ENCODE peak calls at places on chromosomes 11 and 22, in seven cellular contexts. One of them, this sample, is unnamed.
A peak's percentile ranks its signal among the peaks of the same experiment; 100 is the strongest.

GRCh38 chr22:18091916-18092526 is 14.2 kb downstream of the PEX26 start:
- DNase-seq in GM23248: peak; percentile 92
- DNase-seq in H9: no peak
- DNase-seq in right lobe of liver: peak; percentile 85
- DNase-seq in caudate nucleus: no peak
- DNase-seq in spleen: no peak
- DNase-seq in RWPE1: no peak
- DNase-seq in this sample: peak; percentile 57

GRCh38 chr11:112555491-112556364 is 295.1 kb upstream of the PLET1 start:
- DNase-seq in H9: peak; percentile 79
- DNase-seq in caudate nucleus: no peak
- DNase-seq in right lobe of liver: peak; percentile 60
- DNase-seq in GM23248: peak; percentile 34
- DNase-seq in RWPE1: no peak
- DNase-seq in spleen: peak; percentile 82
- DNase-seq in this sample: peak; percentile 89

GRCh38 chr22:35072939-35073338 is 7.0 kb downstream of the ISX start:
- DNase-seq in H9: no peak
- DNase-seq in spleen: no peak
- DNase-seq in caudate nucleus: no peak
- DNase-seq in right lobe of liver: no peak
- DNase-seq in GM23248: peak; percentile 30
- DNase-seq in RWPE1: peak; percentile 13
- DNase-seq in this sample: peak; percentile 40

GRCh38 chr11:8339592-8340022 is 75.9 kb upstream of the LMO1 start:
- DNase-seq in caudate nucleus: no peak
- DNase-seq in RWPE1: no peak
- DNase-seq in H9: peak; percentile 92
- DNase-seq in GM23248: no peak
- DNase-seq in right lobe of liver: no peak
- DNase-seq in spleen: no peak
- DNase-seq in this sample: no peak

GRCh38 chr22:48635825-48636224 is 1191.8 kb downstream of the BRD1 start:
- DNase-seq in H9: no peak
- DNase-seq in RWPE1: no peak
- DNase-seq in caudate nucleus: no peak
- DNase-seq in right lobe of liver: peak; percentile 69
- DNase-seq in GM23248: no peak
- DNase-seq in spleen: no peak
- DNase-seq in this sample: no peak

GRCh38 chr22:29079218-29079901 is 6.5 kb downstream of the KREMEN1 start:
- DNase-seq in GM23248: peak; percentile 27
- DNase-seq in caudate nucleus: no peak
- DNase-seq in right lobe of liver: no peak
- DNase-seq in RWPE1: no peak
- DNase-seq in spleen: no peak
- DNase-seq in H9: no peak
- DNase-seq in this sample: peak; percentile 95

GRCh38 chr11:87445002-87445401 is 407.3 kb downstream of the TMEM135 start:
- DNase-seq in spleen: no peak
- DNase-seq in caudate nucleus: no peak
- DNase-seq in right lobe of liver: no peak
- DNase-seq in RWPE1: no peak
- DNase-seq in GM23248: peak; percentile 81
- DNase-seq in H9: no peak
- DNase-seq in this sample: no peak

GRCh38 chr22:42356547-42356946 is 75.7 kb downstream of the NFAM1 start:
- DNase-seq in spleen: no peak
- DNase-seq in RWPE1: no peak
- DNase-seq in GM23248: no peak
- DNase-seq in caudate nucleus: no peak
- DNase-seq in H9: no peak
- DNase-seq in right lobe of liver: no peak
- DNase-seq in this sample: no peak

GRCh38 chr11:99325807-99326206 is 305.1 kb downstream of the CNTN5 start:
- DNase-seq in caudate nucleus: no peak
- DNase-seq in right lobe of liver: no peak
- DNase-seq in H9: no peak
- DNase-seq in GM23248: peak; percentile 91
- DNase-seq in spleen: no peak
- DNase-seq in RWPE1: peak; percentile 73
- DNase-seq in this sample: peak; percentile 93

GRCh38 chr11:20467458-20468185 is 80.1 kb downstream of the PRMT3 start:
- DNase-seq in RWPE1: no peak
- DNase-seq in GM23248: no peak
- DNase-seq in caudate nucleus: no peak
- DNase-seq in spleen: no peak
- DNase-seq in H9: no peak
- DNase-seq in right lobe of liver: no peak
- DNase-seq in this sample: no peak

GRCh38 chr22:50471197-50471847 is 3.5 kb downstream of the SBF1 start:
- DNase-seq in caudate nucleus: peak; percentile 80
- DNase-seq in right lobe of liver: no peak
- DNase-seq in GM23248: no peak
- DNase-seq in H9: no peak
- DNase-seq in spleen: no peak
- DNase-seq in RWPE1: no peak
- DNase-seq in this sample: no peak

GRCh38 chr22:46660604-46661201 is 40.5 kb downstream of the GRAMD4 start:
- DNase-seq in spleen: no peak
- DNase-seq in caudate nucleus: peak; percentile 73
- DNase-seq in right lobe of liver: no peak
- DNase-seq in GM23248: no peak
- DNase-seq in H9: no peak
- DNase-seq in RWPE1: no peak
- DNase-seq in this sample: no peak

GRCh38 chr11:2471048-2471803 is 26.4 kb downstream of the KCNQ1 start:
- DNase-seq in RWPE1: no peak
- DNase-seq in spleen: no peak
- DNase-seq in GM23248: no peak
- DNase-seq in H9: no peak
- DNase-seq in right lobe of liver: no peak
- DNase-seq in caudate nucleus: no peak
- DNase-seq in this sample: no peak

GRCh38 chr22:31662668-31663037 is 638 bp upstream of the PISD start:
- DNase-seq in spleen: no peak
- DNase-seq in RWPE1: no peak
- DNase-seq in GM23248: no peak
- DNase-seq in right lobe of liver: no peak
- DNase-seq in caudate nucleus: no peak
- DNase-seq in H9: no peak
- DNase-seq in this sample: no peak
- H3K27ac ChIP-seq in spleen: peak overlapping the region; percentile 58
- H3K27ac ChIP-seq in RWPE1: peak overlapping the region; percentile 89
- H3K27ac ChIP-seq in GM23248: peak overlapping the region; percentile 97
- H3K27ac ChIP-seq in right lobe of liver: peak overlapping the region; percentile 88
- H3K27ac ChIP-seq in caudate nucleus: peak overlapping the region; percentile 17
- H3K27ac ChIP-seq in H9: no peak overlapping the region
- H3K27ac ChIP-seq in this sample: peak overlapping the region; percentile 75

DNA sequence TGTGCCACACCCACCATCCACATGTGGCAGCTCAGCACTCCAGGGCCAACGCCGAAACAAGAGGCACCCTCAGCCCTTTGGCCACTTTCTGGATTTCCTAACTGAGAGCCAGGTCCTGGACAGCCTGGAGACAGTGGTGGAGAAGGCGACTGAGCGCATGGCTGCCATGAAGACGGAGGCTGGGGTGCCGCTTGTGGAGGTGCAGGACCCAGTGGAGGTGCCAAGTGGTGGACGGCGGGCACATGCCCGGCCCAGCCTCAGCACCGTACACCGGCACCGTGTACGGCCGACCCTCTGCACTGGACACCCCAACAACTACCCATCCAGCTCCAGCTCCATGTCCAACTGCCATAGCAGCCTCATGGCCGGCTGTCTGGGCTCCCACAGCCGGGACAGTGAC is 1.5 kb downstream of the CCDC116 start:
- DNase-seq in spleen: no peak
- DNase-seq in caudate nucleus: no peak
- DNase-seq in GM23248: no peak
- DNase-seq in right lobe of liver: no peak
- DNase-seq in RWPE1: no peak
- DNase-seq in H9: no peak
- DNase-seq in this sample: no peak
- H3K27ac ChIP-seq in spleen: no peak overlapping the region
- H3K27ac ChIP-seq in caudate nucleus: no peak overlapping the region
- H3K27ac ChIP-seq in GM23248: no peak overlapping the region
- H3K27ac ChIP-seq in right lobe of liver: no peak overlapping the region
- H3K27ac ChIP-seq in RWPE1: no peak overlapping the region
- H3K27ac ChIP-seq in H9: no peak overlapping the region
- H3K27ac ChIP-seq in this sample: no peak overlapping the region

GRCh38 chr11:69861901-69862300 is 42.7 kb upstream of the FGF3 start:
- DNase-seq in GM23248: no peak
- DNase-seq in H9: no peak
- DNase-seq in spleen: no peak
- DNase-seq in right lobe of liver: no peak
- DNase-seq in RWPE1: no peak
- DNase-seq in caudate nucleus: no peak
- DNase-seq in this sample: no peak

GRCh38 chr11:69860796-69861445 is 41.7 kb upstream of the FGF3 start:
- DNase-seq in H9: no peak
- DNase-seq in GM23248: no peak
- DNase-seq in caudate nucleus: no peak
- DNase-seq in right lobe of liver: no peak
- DNase-seq in spleen: no peak
- DNase-seq in RWPE1: no peak
- DNase-seq in this sample: no peak

GRCh38 chr11:69862331-69862761 is 43.1 kb upstream of the FGF3 start:
- DNase-seq in right lobe of liver: no peak
- DNase-seq in RWPE1: no peak
- DNase-seq in spleen: no peak
- DNase-seq in GM23248: no peak
- DNase-seq in H9: no peak
- DNase-seq in caudate nucleus: no peak
- DNase-seq in this sample: no peak

GRCh38 chr11:69860244-69860643 is 41.0 kb upstream of the FGF3 start:
- DNase-seq in caudate nucleus: no peak
- DNase-seq in RWPE1: no peak
- DNase-seq in H9: no peak
- DNase-seq in spleen: no peak
- DNase-seq in right lobe of liver: no peak
- DNase-seq in GM23248: no peak
- DNase-seq in this sample: no peak

DNA sequence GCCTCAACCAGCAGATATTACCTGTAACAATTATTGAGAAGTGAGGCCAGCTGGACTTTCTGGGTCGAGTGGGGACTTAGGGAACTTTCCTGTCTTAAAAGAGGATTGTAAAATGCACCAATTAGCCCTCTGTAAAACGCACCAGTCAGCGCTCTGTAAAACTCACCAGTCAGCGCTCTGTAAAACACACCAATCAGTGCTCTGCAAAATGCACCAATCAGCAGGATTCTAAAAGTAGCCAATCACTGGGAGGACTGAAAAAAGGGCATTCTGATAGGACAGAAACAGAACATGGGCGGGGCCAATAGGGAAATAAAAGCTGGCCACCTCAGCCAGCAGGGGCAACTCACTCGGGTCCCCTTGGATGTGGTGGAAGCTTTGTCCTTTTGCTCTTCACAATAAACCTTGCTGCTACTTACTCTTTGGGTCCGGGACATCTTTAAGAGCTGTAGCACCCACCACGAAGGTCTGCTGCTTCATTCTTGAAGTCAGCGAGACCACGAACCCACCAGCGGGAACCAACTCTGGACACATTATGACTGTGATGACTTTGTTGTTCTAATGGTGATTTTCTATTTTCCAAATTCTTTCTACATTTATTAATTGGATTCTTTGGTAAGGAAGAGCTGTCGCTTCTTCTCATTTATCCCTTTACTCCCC is 40.2 kb upstream of the FGF3 start:
- DNase-seq in RWPE1: no peak
- DNase-seq in spleen: no peak
- DNase-seq in GM23248: no peak
- DNase-seq in H9: no peak
- DNase-seq in right lobe of liver: no peak
- DNase-seq in caudate nucleus: no peak
- DNase-seq in this sample: no peak
- H3K27ac ChIP-seq in RWPE1: no peak overlapping the region
- H3K27ac ChIP-seq in spleen: no peak overlapping the region
- H3K27ac ChIP-seq in GM23248: no peak overlapping the region
- H3K27ac ChIP-seq in H9: no peak overlapping the region
- H3K27ac ChIP-seq in right lobe of liver: no peak overlapping the region
- H3K27ac ChIP-seq in caudate nucleus: no peak overlapping the region
- H3K27ac ChIP-seq in this sample: no peak overlapping the region

DNA sequence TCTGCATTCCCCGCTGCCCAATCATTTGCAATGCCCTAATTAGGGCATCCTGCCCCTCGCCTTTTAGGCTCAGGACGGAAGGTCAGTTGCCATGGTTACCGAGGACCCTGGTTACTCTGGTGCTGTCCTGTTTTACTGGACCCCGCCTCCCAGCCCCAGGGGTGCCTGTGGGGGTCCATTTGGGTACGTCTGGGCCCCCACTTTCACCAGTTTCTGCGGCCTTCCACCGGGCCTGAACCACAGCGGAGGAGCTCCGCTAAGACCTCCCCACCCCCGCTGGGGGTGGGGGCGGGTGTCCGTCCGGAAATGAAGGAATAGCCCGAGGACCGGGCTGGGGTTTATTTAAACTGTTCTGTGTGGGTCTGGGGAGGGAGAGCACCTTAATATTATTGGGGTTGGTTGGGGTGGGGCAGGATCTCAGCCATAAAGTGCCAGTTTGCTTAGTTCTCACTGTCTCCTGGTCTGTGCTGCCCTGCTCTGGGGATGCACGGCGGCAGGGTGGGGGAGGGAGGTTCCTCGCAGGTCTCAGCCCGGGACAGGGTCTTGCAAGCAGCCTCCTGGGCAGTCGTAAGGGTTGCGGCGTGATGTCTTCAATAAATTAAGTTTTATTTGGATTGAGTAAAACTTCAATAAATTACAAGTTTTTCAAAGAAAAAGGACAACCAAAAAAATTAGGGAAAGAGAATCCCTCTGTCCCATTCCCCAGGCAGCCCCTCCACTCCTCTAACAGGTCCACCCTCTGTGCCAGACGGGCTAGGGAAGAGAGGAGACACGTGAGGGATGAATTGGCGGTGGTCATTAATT is 5.3 kb downstream of the PHOX2A start:
- DNase-seq in spleen: peak; percentile 72
- DNase-seq in GM23248: no peak
- DNase-seq in H9: peak; percentile 48
- DNase-seq in right lobe of liver: no peak
- DNase-seq in caudate nucleus: no peak
- DNase-seq in RWPE1: no peak
- DNase-seq in this sample: no peak
- H3K27ac ChIP-seq in spleen: no peak overlapping the region
- H3K27ac ChIP-seq in GM23248: no peak overlapping the region
- H3K27ac ChIP-seq in H9: no peak overlapping the region
- H3K27ac ChIP-seq in right lobe of liver: no peak overlapping the region
- H3K27ac ChIP-seq in caudate nucleus: no peak overlapping the region
- H3K27ac ChIP-seq in RWPE1: peak overlapping the region; percentile 76
- H3K27ac ChIP-seq in this sample: no peak overlapping the region

DNA sequence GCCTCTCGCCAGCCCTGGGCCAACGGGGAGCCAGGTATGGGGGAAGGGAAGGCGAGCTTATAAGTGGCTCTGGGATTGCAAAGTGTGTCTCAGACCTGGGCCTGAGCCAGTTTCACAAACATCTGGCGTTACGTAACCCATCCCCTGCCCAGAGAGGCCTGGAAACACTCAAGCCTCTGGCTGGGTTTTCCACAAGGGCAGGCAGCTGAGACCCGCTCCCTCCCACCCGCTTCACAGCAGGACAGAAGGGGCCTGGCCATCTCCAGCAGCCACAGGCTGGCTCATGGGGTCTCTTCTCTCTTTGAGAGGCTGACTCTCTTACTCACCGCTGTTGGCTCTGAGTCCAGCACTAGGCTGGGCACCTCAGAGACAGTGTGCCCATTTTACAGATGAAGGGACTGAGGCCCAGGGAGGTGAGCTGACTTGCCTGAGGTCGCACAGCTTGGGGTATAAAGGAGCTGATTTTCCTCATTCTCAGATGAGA is 44.5 kb downstream of the TRIOBP start:
- DNase-seq in spleen: no peak
- DNase-seq in GM23248: peak; percentile 96
- DNase-seq in caudate nucleus: no peak
- DNase-seq in right lobe of liver: peak; percentile 77
- DNase-seq in RWPE1: peak; percentile 60
- DNase-seq in H9: no peak
- DNase-seq in this sample: peak; percentile 86
- H3K27ac ChIP-seq in spleen: no peak overlapping the region
- H3K27ac ChIP-seq in GM23248: peak overlapping the region; percentile 44
- H3K27ac ChIP-seq in caudate nucleus: no peak overlapping the region
- H3K27ac ChIP-seq in right lobe of liver: peak overlapping the region; percentile 40
- H3K27ac ChIP-seq in RWPE1: peak overlapping the region; percentile 95
- H3K27ac ChIP-seq in H9: no peak overlapping the region
- H3K27ac ChIP-seq in this sample: peak overlapping the region; percentile 42